ENCODE peak calls at places on chromosome 4, in six cellular contexts. Y is HS-5, Q is H7, A is HL-60, N is cardiac muscle cell, Z is GM12865. T is an unnamed sample.

GRCh38 chr4:16521156-16521915 is 295.1 kb upstream of the TAPT1 start:
- DNase-seq in Y (no peak), Q (no peak), A (no peak), N (no peak), Z (no peak), T (no peak)

GRCh38 chr4:40185830-40186664 is 10.8 kb upstream of the RHOH start:
- DNase-seq in Y (peak), Q (no peak), A (no peak), N (no peak), Z (peak), T (no peak)

GRCh38 chr4:10421344-10422055 is 35.7 kb downstream of the ZNF518B start:
- DNase-seq in Y (no peak), Q (no peak), A (no peak), N (no peak), Z (no peak), T (no peak)

GRCh38 chr4:78439328-78439727 is 112.2 kb upstream of the ANXA3 start:
- DNase-seq in Y (no peak), Q (no peak), A (no peak), N (peak), Z (no peak), T (no peak)

GRCh38 chr4:48254381-48255072 is 15.1 kb downstream of the TEC start:
- DNase-seq in Y (no peak), Q (no peak), A (no peak), N (peak), Z (no peak), T (no peak)

GRCh38 chr4:29549308-29549707 is 1170.9 kb upstream of the PCDH7 start:
- DNase-seq in Y (peak), Q (no peak), A (no peak), N (no peak), Z (no peak), T (no peak)

GRCh38 chr4:1195109-1195671 is 22.8 kb upstream of the SPON2 start:
- DNase-seq in Y (no peak), Q (peak), A (no peak), N (no peak), Z (peak), T (no peak)

GRCh38 chr4:47482326-47482725 is 2.7 kb upstream of the ATP10D start:
- DNase-seq in Y (no peak), Q (no peak), A (no peak), N (peak), Z (peak), T (no peak)

GRCh38 chr4:48015678-48016077 is 803 bp downstream of the CNGA1 start:
- DNase-seq in Y (no peak), Q (no peak), A (no peak), N (no peak), Z (no peak), T (no peak)

GRCh38 chr4:39530682-39531081 is 3.4 kb upstream of the UGDH start:
- DNase-seq in Y (no peak), Q (no peak), A (no peak), N (no peak), Z (no peak), T (no peak)

T was measured in GF-D8.